ENCODE peak calls at places on chromosomes 3 and 15, in seven cellular contexts. J is SK-N-SH, P is HepG2, V is K562, C is GM12878, Q is GM12892, B is H1. Z is an unnamed sample.

GRCh38 chr3:8970971-8971589 is 7.8 kb upstream of the RAD18 start:
- DNase-seq in C (no peak), B (no peak), P (peak), V (peak), J (peak), Q (no peak), Z (no peak)

GRCh38 chr3:151156618-151157216 is 46.3 kb downstream of the GPR171 start:
- DNase-seq in P (peak), B (no peak), C (no peak), V (peak), J (peak), Q (no peak), Z (peak)

GRCh38 chr3:32459474-32459873 is 43.2 kb downstream of the CMTM6 start:
- DNase-seq in C (no peak), J (no peak), B (no peak), Q (no peak), P (no peak), V (peak), Z (no peak)

GRCh38 chr3:12905316-12906071 is 64.1 kb upstream of the RPL32 start:
- DNase-seq in C (no peak), B (no peak), V (no peak), Q (no peak), J (no peak), P (no peak), Z (no peak)

GRCh38 chr15:36843822-36844221 is 256.5 kb downstream of the MEIS2 start:
- DNase-seq in B (no peak), C (no peak), V (no peak), P (no peak), J (no peak), Q (no peak), Z (no peak)

GRCh38 chr15:48579945-48580671 is 65.4 kb downstream of the FBN1 start:
- DNase-seq in B (no peak), P (no peak), V (no peak), J (no peak), Q (no peak), C (no peak), Z (no peak)

GRCh38 chr15:25764980-25765735 is 98.0 kb downstream of the ATP10A start:
- DNase-seq in P (no peak), V (no peak), B (no peak), J (no peak), C (no peak), Q (no peak), Z (no peak)

GRCh38 chr3:53236112-53236841 is 19.5 kb downstream of the TKT start:
- DNase-seq in P (peak), Q (peak), J (no peak), V (peak), C (no peak), B (no peak), Z (no peak)

GRCh38 chr3:136862611-136862951 is 573 bp downstream of the NCK1 start:
- DNase-seq in C (no peak), Q (peak), B (no peak), J (peak), P (peak), V (peak), Z (peak)

GRCh38 chr3:177281292-177281942 is 84.1 kb upstream of the TBL1XR1 start:
- DNase-seq in J (no peak), Q (no peak), P (no peak), B (no peak), V (no peak), C (no peak), Z (no peak)

GRCh38 chr3:47007482-47008257 is 28.2 kb downstream of the NBEAL2 start:
- DNase-seq in B (no peak), J (peak), P (no peak), Q (no peak), C (no peak), V (no peak), Z (no peak)

GRCh38 chr3:161443921-161444457 is 52.6 kb upstream of the OTOL1 start:
- DNase-seq in B (no peak), C (no peak), Q (no peak), V (no peak), J (no peak), P (peak), Z (no peak)

GRCh38 chr3:143650120-143650519 is 198.1 kb downstream of the SLC9A9 start:
- DNase-seq in V (no peak), C (no peak), J (no peak), B (no peak), Q (no peak), P (no peak), Z (no peak)

GRCh38 chr15:36951747-36952247 is 148.6 kb downstream of the MEIS2 start:
- DNase-seq in Q (no peak), P (no peak), C (no peak), V (peak), J (no peak), B (no peak), Z (no peak)

GRCh38 chr3:48898383-48899234 is at the start of gene SLC25A20:
- DNase-seq in Q (peak), C (peak), V (peak), P (peak), J (peak), B (peak), Z (peak)

GRCh38 chr3:48897401-48898376 is 993 bp downstream of the SLC25A20 start:
- DNase-seq in P (peak), C (no peak), V (no peak), J (no peak), Q (no peak), B (no peak), Z (no peak)

GRCh38 chr3:48899298-48899697 is 616 bp upstream of the SLC25A20 start:
- DNase-seq in V (no peak), C (no peak), B (no peak), P (no peak), J (no peak), Q (no peak), Z (no peak)

GRCh38 chr3:48891606-48892005 is 7.1 kb downstream of the SLC25A20 start:
- DNase-seq in P (no peak), C (no peak), B (no peak), J (no peak), Q (no peak), V (no peak), Z (no peak)

DNA sequence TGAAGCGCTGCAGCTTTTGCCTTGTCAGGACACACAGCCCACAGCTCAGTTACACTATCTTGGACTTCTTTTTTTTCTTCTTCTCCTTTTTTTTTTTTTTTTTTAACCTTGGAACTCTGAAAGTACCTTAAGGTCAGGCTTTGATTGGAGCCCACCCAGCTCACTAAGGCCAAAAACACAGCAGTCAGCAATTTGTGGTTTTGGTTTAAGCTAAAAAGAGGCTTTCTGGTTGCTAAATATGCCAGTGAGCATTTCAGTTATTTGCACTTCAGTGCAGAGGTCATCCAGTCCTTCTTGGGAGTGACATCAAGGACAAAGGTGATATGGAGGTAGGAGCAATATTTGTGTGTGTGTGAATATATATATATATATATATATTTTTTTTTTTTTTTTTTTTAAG is 1.7 kb downstream of the SLC25A20 start:
- DNase-seq in P (peak), V (no peak), B (no peak), C (no peak), J (no peak), Q (no peak), Z (no peak)
- TF ChIP-seq TAF1 in P (no peak), V (no peak), B (no peak), C (no peak), J (no peak), Q (no peak), Z (no peak)

DNA sequence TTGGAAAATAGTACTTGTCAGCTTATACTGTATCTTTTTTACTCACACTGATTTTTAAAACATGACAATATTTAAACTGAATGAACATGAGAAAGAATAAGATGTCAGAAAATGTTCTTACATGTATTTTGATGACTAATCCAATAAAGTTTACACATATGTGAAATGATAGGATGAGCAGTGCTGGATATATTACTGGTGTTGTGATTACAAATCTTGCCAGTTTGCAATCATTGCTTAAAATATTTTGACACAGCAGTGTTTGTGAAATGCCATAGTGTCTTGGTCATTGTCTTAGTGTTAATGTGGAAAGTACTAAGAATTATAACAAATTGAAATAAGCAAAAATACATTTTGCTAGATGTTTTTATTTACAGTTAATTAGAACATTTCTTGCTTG is 118.7 kb upstream of the MLF1 start:
- DNase-seq in J (no peak), C (no peak), P (no peak), Q (no peak), V (no peak), B (no peak), Z (no peak)
- TF ChIP-seq TAF1 in J (no peak), C (no peak), P (no peak), Q (no peak), V (no peak), B (no peak), Z (no peak)

GRCh38 chr3:94305835-94306685 is 243.2 kb downstream of the NSUN3 start:
- DNase-seq in J (no peak), B (no peak), Q (no peak), V (no peak), P (peak), C (no peak), Z (no peak)

GRCh38 chr3:94301346-94301745 is 238.5 kb downstream of the NSUN3 start:
- DNase-seq in P (no peak), Q (no peak), V (no peak), J (no peak), C (no peak), B (no peak), Z (no peak)

GRCh38 chr3:94304953-94305352 is 242.1 kb downstream of the NSUN3 start:
- DNase-seq in C (no peak), B (no peak), J (no peak), V (no peak), P (no peak), Q (no peak), Z (no peak)

GRCh38 chr3:94303266-94303665 is 240.4 kb downstream of the NSUN3 start:
- DNase-seq in J (no peak), C (no peak), B (no peak), P (no peak), Q (no peak), V (no peak), Z (no peak)

GRCh38 chr3:94303897-94304296 is 241.0 kb downstream of the NSUN3 start:
- DNase-seq in C (no peak), B (no peak), P (no peak), V (no peak), J (no peak), Q (no peak), Z (no peak)
- TF ChIP-seq TAF1 in C (no peak), B (no peak), P (no peak), V (no peak), J (no peak), Q (no peak), Z (no peak)

DNA sequence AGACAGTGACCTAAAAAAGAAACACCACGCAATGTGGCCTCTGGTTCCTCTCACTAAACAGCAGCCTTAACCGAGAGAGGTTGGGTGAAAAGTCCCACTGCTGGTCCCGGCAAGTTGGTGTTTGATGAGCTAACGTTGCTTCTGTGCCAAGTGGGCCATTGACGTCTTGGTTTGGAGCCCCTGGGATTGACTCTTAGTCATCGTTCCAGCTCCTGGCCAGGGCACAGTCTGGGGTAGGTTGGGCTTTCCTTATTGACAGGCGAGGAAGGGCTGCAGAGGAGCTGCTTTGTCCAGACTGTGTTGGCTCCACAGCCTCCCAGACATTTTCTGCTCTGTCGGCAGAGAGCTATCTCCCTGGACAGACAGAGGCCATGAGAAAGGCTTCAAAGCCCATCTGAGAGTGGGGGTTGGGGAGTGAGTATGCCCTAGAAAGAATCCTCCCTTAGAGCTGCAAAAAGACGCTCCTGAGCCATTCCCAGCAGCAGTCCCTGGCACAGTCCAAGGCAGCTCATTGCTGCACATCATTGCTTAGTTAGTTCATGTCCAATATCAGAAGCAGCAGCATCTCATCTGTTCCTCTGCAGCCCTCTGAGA is 28.6 kb upstream of the C3orf80 start:
- DNase-seq in Q (no peak), P (no peak), V (no peak), J (no peak), C (no peak), B (no peak), Z (no peak)
- TF ChIP-seq TAF1 in Q (no peak), P (no peak), V (no peak), J (no peak), C (no peak), B (no peak), Z (no peak)

DNA sequence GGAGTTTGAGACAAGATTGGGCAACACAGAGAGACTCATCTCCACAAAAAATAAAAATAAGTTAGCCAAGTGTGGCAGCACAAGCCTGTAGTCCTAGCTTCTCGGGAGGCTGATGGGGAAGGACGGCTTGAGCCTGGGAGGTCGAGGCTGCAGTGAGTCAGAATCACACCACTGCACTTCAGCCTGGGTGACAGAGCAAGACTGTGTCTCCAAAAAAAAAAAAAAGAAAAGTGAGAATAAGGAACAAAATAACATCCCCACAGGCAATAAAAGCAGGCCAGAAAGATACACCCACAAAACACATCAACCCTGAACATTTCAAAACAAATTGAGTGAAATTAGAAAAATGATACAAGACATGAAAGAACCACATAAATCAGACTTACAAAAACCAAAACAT is 48.7 kb upstream of the OCA2 start:
- DNase-seq in V (no peak), J (no peak), B (no peak), C (no peak), P (no peak), Q (no peak), Z (no peak)
- TF ChIP-seq TAF1 in V (no peak), J (no peak), B (no peak), C (no peak), P (no peak), Q (no peak), Z (no peak)

GRCh38 chr15:95644476-95644875 is 686.0 kb upstream of the NR2F2 start:
- DNase-seq in V (no peak), C (no peak), B (no peak), J (no peak), Q (no peak), P (no peak), Z (no peak)
- TF ChIP-seq TAF1 in V (no peak), C (no peak), B (no peak), J (no peak), Q (no peak), P (no peak), Z (no peak)